ENCODE peak calls at places on chromosomes 12 and 14, in four cellular contexts. G is HAP-1, T is NCI-H1092 treated with DMSO at 0.1 percent for 48 hours, F is mesothelial cell of epicardium. H is an unnamed sample.

GRCh38 chr12:41220931-41221330 is 32.8 kb downstream of the PDZRN4 start:
- DNase-seq in G (peak; percentile 14), F (no peak), T (no peak), H (no peak)

GRCh38 chr12:1532796-1533195 is 61.6 kb downstream of the FBXL14 start:
- DNase-seq in G (no peak), F (no peak), T (no peak), H (no peak)

GRCh38 chr14:105061428-105062047 is 3.7 kb downstream of the GPR132 start:
- DNase-seq in T (no peak), F (no peak), G (no peak), H (no peak)

GRCh38 chr14:62988967-62989366 is 56.3 kb downstream of the KCNH5 start:
- DNase-seq in T (no peak), F (no peak), G (no peak), H (no peak)

GRCh38 chr12:9740109-9740750 is 7.3 kb upstream of the CLECL1 start:
- DNase-seq in G (no peak), F (no peak), T (no peak), H (no peak)

GRCh38 chr14:100469632-100470522 is 117.3 kb downstream of the BEGAIN start:
- DNase-seq in F (no peak), G (no peak), T (no peak), H (no peak)

GRCh38 chr12:19186722-19187661 is 57.5 kb downstream of the PLEKHA5 start:
- DNase-seq in G (peak; percentile 59), T (peak; percentile 66), F (no peak), H (no peak)

GRCh38 chr12:102201662-102202061 is 4.0 kb upstream of the PMCH start:
- DNase-seq in G (no peak), T (no peak), F (no peak), H (no peak)

GRCh38 chr12:130354407-130354806 is 16.7 kb downstream of the PIWIL1 start:
- DNase-seq in T (no peak), G (no peak), F (no peak), H (no peak)

GRCh38 chr12:90449611-90450010 is 505.4 kb downstream of the CCER1 start:
- DNase-seq in G (no peak), F (no peak), T (no peak), H (no peak)

GRCh38 chr12:2113501-2113912 is 60.7 kb downstream of the CACNA1C start:
- DNase-seq in G (no peak), T (no peak), F (no peak), H (no peak)

GRCh38 chr12:114888458-114888857 is 204.5 kb upstream of the TBX3 start:
- DNase-seq in F (no peak), G (no peak), T (no peak), H (no peak)